ENCODE peak calls at places on chromosomes 11 and 22, in five cellular contexts. S is CD4-positive, alpha-beta memory T cell; O is fibroblast of lung; D is foreskin keratinocyte; T is substantia nigra. Y is an unnamed sample.

GRCh38 chr22:33018232-33018864 is 39.8 kb downstream of the SYN3 start:
- DNase-seq in S (peak; percentile 9), O (peak; percentile 21), T (no peak), D (peak; percentile 17), Y (peak; percentile 56)

GRCh38 chr11:48006301-48006992 is 26.1 kb downstream of the PTPRJ start:
- DNase-seq in O (peak; percentile 82), S (no peak), T (no peak), D (peak; percentile 54), Y (no peak)

GRCh38 chr11:86904001-86904400 is 51.2 kb downstream of the FZD4 start:
- DNase-seq in O (no peak), D (no peak), S (no peak), T (no peak), Y (no peak)

GRCh38 chr11:7597620-7598019 is 75.7 kb downstream of the CYB5R2 start:
- DNase-seq in S (no peak), O (no peak), D (peak; percentile 77), T (no peak), Y (no peak)

GRCh38 chr11:24239016-24239720 is 257.7 kb upstream of the LUZP2 start:
- DNase-seq in T (no peak), S (no peak), O (peak; percentile 93), D (peak; percentile 84), Y (no peak)

GRCh38 chr11:75490221-75491181 is 35.2 kb downstream of the GDPD5 start:
- DNase-seq in T (no peak), O (peak; percentile 68), D (peak; percentile 49), S (no peak), Y (no peak)

GRCh38 chr11:134714021-134714656 is 302.1 kb upstream of the B3GAT1 start:
- DNase-seq in D (no peak), O (no peak), S (no peak), T (no peak), Y (no peak)

GRCh38 chr11:113874920-113875413 is 405 bp downstream of the USP28 start:
- DNase-seq in D (no peak), T (no peak), O (no peak), S (peak; percentile 69), Y (peak; percentile 10)

GRCh38 chr22:44728761-44729261 is 23.6 kb upstream of the ARHGAP8 start:
- DNase-seq in T (no peak), S (no peak), D (no peak), O (no peak), Y (no peak)

GRCh38 chr11:34997872-34998548 is 81.6 kb downstream of the PDHX start:
- DNase-seq in T (no peak), O (peak; percentile 38), S (peak; percentile 37), D (no peak), Y (no peak)

GRCh38 chr11:117187428-117187798 is 8.9 kb downstream of the SIDT2 start:
- DNase-seq in T (no peak), S (no peak), D (no peak), O (no peak), Y (no peak)

GRCh38 chr11:12241401-12241800 is 131.0 kb downstream of the MICAL2 start:
- DNase-seq in T (no peak), D (no peak), O (no peak), S (no peak), Y (no peak)

GRCh38 chr11:114719562-114719961 is 41.2 kb downstream of the NXPE2 start:
- DNase-seq in D (no peak), T (no peak), O (no peak), S (no peak), Y (no peak)

GRCh38 chr22:45628508-45628907 is 43.1 kb upstream of the ATXN10 start:
- DNase-seq in S (no peak), O (no peak), T (no peak), D (no peak), Y (no peak)

GRCh38 chr11:92642146-92642919 is 327.1 kb upstream of the MTNR1B start:
- DNase-seq in S (no peak), D (peak; percentile 56), T (no peak), O (peak; percentile 9), Y (no peak)

GRCh38 chr11:11155962-11156815 is 196.9 kb downstream of the CSNK2A3 start:
- DNase-seq in T (no peak), D (no peak), S (peak; percentile 46), O (no peak), Y (peak; percentile 37)

GRCh38 chr22:49853981-49854791 is 542 bp downstream of the ZBED4 start:
- DNase-seq in D (peak; percentile 11), T (no peak), O (peak; percentile 26), S (no peak), Y (peak; percentile 47)

GRCh38 chr11:114340311-114341131 is 44.3 kb downstream of the NNMT start:
- DNase-seq in T (no peak), S (peak; percentile 20), O (peak; percentile 74), D (peak; percentile 69), Y (peak; percentile 40)

GRCh38 chr11:12092714-12093113 is 17.7 kb upstream of the MICAL2 start:
- DNase-seq in T (no peak), D (no peak), O (no peak), S (no peak), Y (no peak)

GRCh38 chr11:83249972-83250593 is 36.1 kb downstream of the CCDC90B start:
- DNase-seq in D (peak; percentile 18), O (peak; percentile 46), T (no peak), S (peak; percentile 42), Y (no peak)

GRCh38 chr22:38190581-38190980 is 9.0 kb upstream of the PLA2G6 start:
- DNase-seq in T (no peak), S (no peak), D (no peak), O (no peak), Y (no peak)

GRCh38 chr11:28727254-28727653 is 619.1 kb downstream of the METTL15 start:
- DNase-seq in T (no peak), D (no peak), O (peak; percentile 66), S (no peak), Y (no peak)

GRCh38 chr22:23762866-23763578 is at the start of gene C22orf15:
- DNase-seq in D (no peak), S (no peak), T (no peak), O (peak; percentile 47), Y (peak; percentile 62)

GRCh38 chr11:12019337-12019736 is 10.9 kb upstream of the DKK3 start:
- DNase-seq in S (no peak), T (no peak), O (peak; percentile 96), D (no peak), Y (no peak)

GRCh38 chr11:27209562-27210005 is 153.4 kb downstream of the CCDC34 start:
- DNase-seq in T (no peak), S (no peak), D (peak; percentile 99), O (peak; percentile 100), Y (no peak)

GRCh38 chr11:114058871-114059277 is 637 bp upstream of the ZBTB16 start:
- DNase-seq in T (no peak), O (no peak), S (no peak), D (no peak), Y (no peak)

DNA sequence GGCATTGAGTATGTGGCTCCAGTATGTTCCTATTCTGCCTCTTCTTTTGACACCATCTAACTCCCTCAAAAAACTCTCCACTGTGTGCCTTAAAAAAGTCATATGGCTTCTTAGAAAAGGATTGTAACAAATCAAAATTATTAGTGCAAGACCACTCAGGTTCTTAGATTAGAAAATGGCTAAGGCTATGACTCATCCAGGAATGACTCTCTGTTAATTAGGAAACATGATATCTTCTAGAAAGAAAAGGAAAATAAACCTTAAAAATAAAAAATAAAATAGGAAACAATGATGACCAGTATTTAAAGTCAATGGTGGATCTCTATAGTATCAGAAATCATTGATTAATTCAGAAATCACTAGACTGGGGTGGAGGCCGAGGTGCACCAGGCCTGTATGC is 21.7 kb downstream of the SLC25A17 start:
- DNase-seq in O (peak; percentile 55), T (no peak), S (no peak), D (no peak), Y (no peak)
- H3K27ac ChIP-seq in O (no peak overlapping the region), T (no peak overlapping the region), S (no peak overlapping the region), D (no peak overlapping the region), Y (no peak overlapping the region)

GRCh38 chr11:61837411-61838005 is 9.4 kb downstream of the FADS2 start:
- DNase-seq in O (no peak), D (no peak), T (no peak), S (no peak), Y (no peak)

GRCh38 chr11:61836193-61836592 is 8.1 kb downstream of the FADS2 start:
- DNase-seq in S (no peak), O (no peak), D (no peak), T (no peak), Y (no peak)

GRCh38 chr11:61833926-61834277 is 5.8 kb downstream of the FADS2 start:
- DNase-seq in S (no peak), T (no peak), D (no peak), O (no peak), Y (peak; percentile 26)

GRCh38 chr11:61834278-61835004 is 6.3 kb downstream of the FADS2 start:
- DNase-seq in S (peak; percentile 34), O (peak; percentile 82), T (no peak), D (peak; percentile 28), Y (peak; percentile 93)

DNA sequence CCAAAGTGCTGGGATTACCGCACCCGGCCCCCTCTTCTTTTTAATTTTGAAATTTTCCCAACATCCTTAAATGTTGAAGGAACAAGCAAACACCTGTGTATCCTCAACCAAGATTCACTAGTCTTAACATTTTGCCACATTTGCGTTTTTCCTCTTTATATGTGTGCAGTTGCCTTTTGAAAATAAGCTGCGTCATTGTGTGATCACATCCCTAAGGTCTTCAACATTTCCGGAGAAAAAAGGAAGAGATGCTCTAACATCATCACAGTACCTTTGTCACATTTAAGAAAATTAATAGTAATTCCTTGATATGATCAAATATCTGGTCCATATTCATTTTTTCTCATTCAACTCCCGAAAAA is 7.5 kb downstream of the FADS2 start:
- DNase-seq in T (no peak), D (no peak), O (no peak), S (no peak), Y (no peak)
- H3K27ac ChIP-seq in T (no peak overlapping the region), D (no peak overlapping the region), O (no peak overlapping the region), S (no peak overlapping the region), Y (peak overlapping the region; percentile 99)

GRCh38 chr22:21800552-21801303 is 65.1 kb upstream of the YPEL1 start:
- DNase-seq in O (no peak), T (no peak), S (no peak), D (no peak), Y (no peak)

GRCh38 chr22:21796231-21796630 is 60.6 kb upstream of the YPEL1 start:
- DNase-seq in O (no peak), T (no peak), D (no peak), S (no peak), Y (no peak)

GRCh38 chr22:21797444-21798221 is 62.0 kb upstream of the YPEL1 start:
- DNase-seq in O (peak; percentile 74), S (no peak), T (no peak), D (no peak), Y (no peak)

GRCh38 chr22:21791635-21792625 is 56.3 kb upstream of the YPEL1 start:
- DNase-seq in S (no peak), T (no peak), D (peak; percentile 49), O (peak; percentile 71), Y (no peak)

GRCh38 chr22:21796863-21797262 is 61.3 kb upstream of the YPEL1 start:
- DNase-seq in S (no peak), O (no peak), T (no peak), D (no peak), Y (no peak)
- H3K27ac ChIP-seq in S (no peak overlapping the region), O (no peak overlapping the region), T (peak overlapping the region; percentile 14), D (no peak overlapping the region), Y (no peak overlapping the region)

GRCh38 chr11:109120341-109120740 is 301.6 kb upstream of the C11orf87 start:
- DNase-seq in D (no peak), T (no peak), S (no peak), O (no peak), Y (no peak)

GRCh38 chr11:109121173-109121938 is 300.6 kb upstream of the C11orf87 start:
- DNase-seq in O (no peak), S (no peak), T (no peak), D (no peak), Y (no peak)

GRCh38 chr11:109123811-109124787 is 297.9 kb upstream of the C11orf87 start:
- DNase-seq in T (no peak), D (peak; percentile 19), O (peak; percentile 54), S (no peak), Y (no peak)
- H3K27ac ChIP-seq in T (no peak overlapping the region), D (no peak overlapping the region), O (no peak overlapping the region), S (no peak overlapping the region), Y (no peak overlapping the region)

Y was measured in DND-41.